ENCODE peak calls at places on chromosomes 3 and 15, in seven cellular contexts. U is IMR-90, Q is mesendoderm, G is neuronal stem cell, C is H1, S is H9, L is mesenchymal stem cell. P is an unnamed sample.

GRCh38 chr3:45516829-45517228 is 77.7 kb upstream of the LIMD1 start:
- DNase-seq in C (no peak), G (no peak), L (peak; percentile 58), S (no peak), U (peak; percentile 92), Q (no peak), P (no peak)

GRCh38 chr15:76386178-76386577 is 49.6 kb downstream of the ISL2 start:
- DNase-seq in U (peak; percentile 38), G (no peak), S (no peak), C (no peak), L (no peak), Q (no peak), P (peak; percentile 34)

GRCh38 chr15:72146934-72147333 is 28.7 kb downstream of the SENP8 start:
- DNase-seq in C (no peak), Q (no peak), S (no peak), L (no peak), U (no peak), G (no peak), P (no peak)

GRCh38 chr15:62390793-62391543 is 225.9 kb upstream of the C2CD4B start:
- DNase-seq in Q (peak; percentile 67), U (peak; percentile 36), C (peak; percentile 79), G (peak; percentile 44), L (peak; percentile 73), S (peak; percentile 54), P (no peak)

GRCh38 chr3:4426782-4427344 is 40.2 kb downstream of the SUMF1 start:
- DNase-seq in Q (peak; percentile 33), U (peak; percentile 91), S (no peak), C (no peak), L (peak; percentile 96), G (no peak), P (no peak)

GRCh38 chr3:120449701-120450216 is 1.0 kb downstream of the FSTL1 start:
- DNase-seq in U (peak; percentile 71), Q (no peak), G (no peak), S (no peak), L (peak; percentile 80), C (no peak), P (no peak)

GRCh38 chr3:15292765-15293522 is 39.4 kb downstream of the SH3BP5 start:
- DNase-seq in S (no peak), U (peak; percentile 44), G (no peak), C (no peak), Q (no peak), L (peak; percentile 91), P (peak; percentile 95)

GRCh38 chr3:115961390-115961789 is 338.1 kb downstream of the GAP43 start:
- DNase-seq in C (no peak), U (no peak), G (no peak), Q (no peak), S (no peak), L (no peak), P (no peak)

GRCh38 chr15:35827949-35828348 is 282.0 kb upstream of the DPH6 start:
- DNase-seq in C (no peak), S (no peak), L (peak; percentile 4), G (no peak), Q (no peak), U (no peak), P (no peak)

GRCh38 chr3:32421991-32422859 is 30.6 kb downstream of the CMTM7 start:
- DNase-seq in C (no peak), U (peak; percentile 73), S (no peak), L (peak; percentile 36), Q (no peak), G (no peak), P (no peak)

GRCh38 chr3:170267793-170268192 is 45.6 kb downstream of the PRKCI start:
- DNase-seq in Q (no peak), L (no peak), S (no peak), C (no peak), G (no peak), U (no peak), P (no peak)

GRCh38 chr3:167575000-167575399 is 78.7 kb downstream of the WDR49 start:
- DNase-seq in L (no peak), Q (peak; percentile 28), S (peak; percentile 39), U (no peak), G (peak; percentile 53), C (peak; percentile 48), P (no peak)

GRCh38 chr3:197466586-197467399 is 89.0 kb downstream of the BDH1 start:
- DNase-seq in G (no peak), Q (no peak), S (no peak), U (peak; percentile 72), L (peak; percentile 87), C (no peak), P (peak; percentile 21)

GRCh38 chr15:99956022-99956775 is 223.0 kb upstream of the LYSMD4 start:
- DNase-seq in C (peak; percentile 42), G (no peak), U (no peak), Q (no peak), L (no peak), S (no peak), P (no peak)

GRCh38 chr15:44137750-44138149 is 57.3 kb downstream of the FRMD5 start:
- DNase-seq in C (no peak), U (peak; percentile 11), S (no peak), L (no peak), Q (no peak), G (no peak), P (no peak)

GRCh38 chr3:122356402-122356801 is 26.6 kb downstream of the MIX23 start:
- DNase-seq in L (peak; percentile 27), G (peak; percentile 6), C (peak; percentile 56), U (peak; percentile 54), S (peak; percentile 46), Q (peak; percentile 78), P (peak; percentile 49)

GRCh38 chr15:87680200-87680599 is 576.3 kb downstream of the NTRK3 start:
- DNase-seq in S (no peak), Q (no peak), G (no peak), U (no peak), L (no peak), C (no peak), P (no peak)

GRCh38 chr15:101250931-101251829 is 668 bp downstream of the CHSY1 start:
- DNase-seq in U (no peak), S (no peak), C (no peak), L (peak; percentile 49), G (no peak), Q (peak; percentile 70), P (peak; percentile 54)

GRCh38 chr3:148992027-148992634 is 791 bp downstream of the GYG1 start:
- DNase-seq in U (no peak), G (peak; percentile 15), Q (peak; percentile 40), L (peak; percentile 66), S (peak; percentile 44), C (peak; percentile 59), P (peak; percentile 31)

GRCh38 chr15:59296181-59296617 is 76.5 kb downstream of the MYO1E start:
- DNase-seq in U (peak; percentile 86), Q (no peak), C (no peak), S (peak; percentile 5), G (no peak), L (peak; percentile 89), P (peak; percentile 62)

GRCh38 chr15:91942676-91943417 is 89.3 kb downstream of the SLCO3A1 start:
- DNase-seq in S (no peak), L (peak; percentile 73), U (peak; percentile 89), C (no peak), G (no peak), Q (no peak), P (peak; percentile 70)

GRCh38 chr15:41892621-41893421 is 1.0 kb downstream of the SPTBN5 start:
- DNase-seq in G (no peak), U (no peak), Q (no peak), S (no peak), L (no peak), C (peak; percentile 45), P (no peak)

GRCh38 chr3:51559266-51559907 is 20.9 kb downstream of the RAD54L2 start:
- DNase-seq in L (peak; percentile 37), Q (no peak), S (no peak), U (peak; percentile 84), G (no peak), C (no peak), P (no peak)

GRCh38 chr15:64985382-64986033 is 4.2 kb downstream of the SPG21 start:
- DNase-seq in L (peak; percentile 59), U (peak; percentile 17), S (no peak), Q (no peak), C (peak; percentile 26), G (no peak), P (peak; percentile 37)

GRCh38 chr3:125140011-125140813 is 72.3 kb downstream of the SLC12A8 start:
- DNase-seq in S (no peak), Q (no peak), C (no peak), U (peak; percentile 61), G (no peak), L (peak; percentile 78), P (peak; percentile 86)

GRCh38 chr15:40306908-40307307 is 827 bp downstream of the PLCB2 start:
- DNase-seq in L (no peak), S (no peak), Q (no peak), C (no peak), U (no peak), G (no peak), P (no peak)

GRCh38 chr15:75584121-75584520 is 5.0 kb upstream of the PTPN9 start:
- DNase-seq in S (no peak), U (peak; percentile 24), G (no peak), L (no peak), Q (no peak), C (no peak), P (no peak)

GRCh38 chr3:139538733-139539132 is 809 bp downstream of the RBP1 start:
- DNase-seq in U (peak; percentile 53), Q (peak; percentile 41), C (no peak), S (peak; percentile 44), G (no peak), L (peak; percentile 38), P (peak; percentile 22)
- H3K9ac ChIP-seq in U (peak overlapping the region; percentile 64), Q (peak overlapping the region; percentile 63), C (no peak overlapping the region), S (no peak overlapping the region), G (no peak overlapping the region), L (peak overlapping the region; percentile 71), P (no peak overlapping the region)

GRCh38 chr3:39278616-39278935 is 1.3 kb downstream of the CX3CR1 start:
- DNase-seq in C (no peak), Q (no peak), S (peak; percentile 4), U (no peak), L (no peak), G (no peak), P (peak; percentile 14)
- H2BK5ac ChIP-seq in C (no peak overlapping the region), Q (no peak overlapping the region), S (no peak overlapping the region), U (no peak overlapping the region), L (no peak overlapping the region), G (no peak overlapping the region), P (no peak overlapping the region)

GRCh38 chr15:50463423-50464358 is 39.5 kb downstream of the USP8 start:
- DNase-seq in C (no peak), S (no peak), G (no peak), Q (no peak), L (peak; percentile 77), U (peak; percentile 68), P (no peak)

GRCh38 chr15:50452927-50453326 is 28.7 kb downstream of the USP8 start:
- DNase-seq in C (no peak), U (peak; percentile 59), Q (no peak), G (no peak), S (no peak), L (peak; percentile 66), P (peak; percentile 15)

GRCh38 chr15:50458301-50458700 is 34.1 kb downstream of the USP8 start:
- DNase-seq in G (no peak), L (no peak), C (no peak), Q (no peak), S (no peak), U (no peak), P (peak; percentile 16)

GRCh38 chr15:50458713-50459112 is 34.5 kb downstream of the USP8 start:
- DNase-seq in U (no peak), L (no peak), S (no peak), C (no peak), G (no peak), Q (no peak), P (no peak)
- H3K9ac ChIP-seq in U (no peak overlapping the region), L (no peak overlapping the region), S (no peak overlapping the region), C (no peak overlapping the region), G (no peak overlapping the region), Q (no peak overlapping the region), P (no peak overlapping the region)

GRCh38 chr3:185654758-185655145 is 68.7 kb downstream of the SENP2 start:
- DNase-seq in G (no peak), S (no peak), L (no peak), Q (no peak), C (no peak), U (no peak), P (peak; percentile 85)
- H2BK5ac ChIP-seq in G (no peak overlapping the region), S (no peak overlapping the region), L (no peak overlapping the region), Q (no peak overlapping the region), C (no peak overlapping the region), U (no peak overlapping the region), P (no peak overlapping the region)

P was measured in trophoblast cell.